ENCODE peak calls at places on chromosomes 12 and 14, in nine cellular contexts. H, X, T, V, W, R, J, S and L are unnamed samples.

GRCh38 chr14:99699071-99699760 is 15.1 kb downstream of the CYP46A1 start:
- DNase-seq in T (no peak), W (no peak), R (no peak), S (no peak), V (peak), X (no peak), J (no peak), H (no peak), L (no peak)

GRCh38 chr14:61553730-61554641 is 141.3 kb upstream of the HIF1A start:
- DNase-seq in X (peak), J (no peak), H (peak), R (no peak), T (no peak), W (no peak), V (no peak), S (peak), L (no peak)

GRCh38 chr12:64147011-64147671 is 75.0 kb downstream of the KICS2 start:
- DNase-seq in J (no peak), X (no peak), S (no peak), R (no peak), W (no peak), H (no peak), V (no peak), T (no peak), L (no peak)

GRCh38 chr12:69987453-69988102 is 162.6 kb downstream of the MYRFL start:
- DNase-seq in W (no peak), R (peak), X (peak), S (peak), V (peak), T (peak), H (peak), J (peak), L (no peak)

GRCh38 chr12:122051231-122051876 is 27.2 kb upstream of the MLXIP start:
- DNase-seq in S (no peak), J (no peak), T (no peak), V (no peak), W (no peak), H (peak), R (peak), X (peak), L (no peak)

GRCh38 chr12:1885605-1886245 is 32.7 kb downstream of the CACNA2D4 start:
- DNase-seq in T (no peak), V (no peak), H (no peak), J (no peak), X (no peak), W (no peak), S (no peak), R (no peak), L (no peak)

GRCh38 chr12:29957835-29958234 is 174.1 kb upstream of the TMTC1 start:
- DNase-seq in W (no peak), J (no peak), V (no peak), H (peak), X (no peak), R (no peak), T (no peak), S (no peak), L (no peak)

GRCh38 chr12:121060149-121061001 is 21.3 kb upstream of the OASL start:
- DNase-seq in J (peak), R (no peak), T (peak), V (peak), S (no peak), X (peak), H (peak), W (peak), L (no peak)

GRCh38 chr12:57803317-57803893 is 15.1 kb downstream of the AVIL start:
- DNase-seq in J (peak), T (peak), X (peak), V (peak), W (peak), S (peak), R (no peak), H (peak), L (no peak)

GRCh38 chr12:88934163-88934747 is 354.0 kb upstream of the KITLG start:
- DNase-seq in W (no peak), S (peak), T (peak), J (no peak), R (no peak), H (peak), V (no peak), X (no peak), L (no peak)

GRCh38 chr12:5047729-5048128 is 4.0 kb downstream of the KCNA5 start:
- DNase-seq in X (no peak), T (no peak), V (no peak), S (no peak), W (no peak), H (no peak), R (no peak), J (no peak), L (no peak)

GRCh38 chr14:71970272-71970671 is 38.0 kb downstream of the RGS6 start:
- DNase-seq in V (no peak), S (no peak), X (no peak), J (no peak), R (no peak), W (no peak), H (no peak), T (no peak), L (no peak)

GRCh38 chr14:71143391-71144290 is 236.4 kb downstream of the PCNX1 start:
- DNase-seq in S (peak), X (no peak), H (peak), V (peak), R (no peak), W (no peak), J (no peak), T (no peak), L (no peak)

GRCh38 chr12:9699898-9700605 is 30.5 kb downstream of the CLEC2D start:
- DNase-seq in S (no peak), W (no peak), V (no peak), H (peak), T (no peak), J (no peak), R (no peak), X (no peak), L (no peak)

GRCh38 chr12:99984271-99985128 is at the start of gene ANKS1B:
- DNase-seq in J (peak), H (peak), S (peak), X (peak), V (no peak), R (peak), W (peak), T (no peak), L (peak)

GRCh38 chr12:26941251-26941650 is 3.0 kb downstream of the FGFR1OP2 start:
- DNase-seq in S (no peak), X (no peak), V (no peak), R (no peak), W (no peak), H (no peak), J (no peak), T (no peak), L (no peak)

GRCh38 chr14:55580401-55581010 is 499 bp downstream of the KTN1 start:
- DNase-seq in R (peak), H (no peak), T (no peak), W (peak), X (peak), J (peak), S (no peak), V (peak), L (peak)

GRCh38 chr12:96719671-96720362 is 187.2 kb upstream of the NEDD1 start:
- DNase-seq in T (no peak), H (peak), V (no peak), X (peak), W (no peak), J (no peak), R (no peak), S (peak), L (no peak)

GRCh38 chr12:91958816-91959215 is 186.8 kb downstream of the BTG1 start:
- DNase-seq in S (no peak), T (no peak), R (no peak), H (peak), W (no peak), J (no peak), V (no peak), X (no peak), L (no peak)

GRCh38 chr12:95880895-95881294 is 22.1 kb downstream of the SNRPF start:
- DNase-seq in V (no peak), T (no peak), W (no peak), S (no peak), J (no peak), R (no peak), X (no peak), H (no peak), L (no peak)

GRCh38 chr14:85688024-85688423 is 158.1 kb downstream of the FLRT2 start:
- DNase-seq in H (peak), X (no peak), S (no peak), V (no peak), T (no peak), W (no peak), R (no peak), J (no peak), L (no peak)

GRCh38 chr12:56836800-56837663 is 73.9 kb downstream of the HSD17B6 start:
- DNase-seq in J (no peak), S (peak), H (peak), W (no peak), T (no peak), X (peak), R (no peak), V (no peak), L (no peak)

GRCh38 chr14:102071283-102071998 is 15.4 kb downstream of the HSP90AA1 start:
- DNase-seq in V (no peak), T (peak), W (no peak), J (no peak), R (no peak), S (no peak), X (peak), H (peak), L (peak)

GRCh38 chr14:91154851-91155625 is 41.2 kb downstream of the DGLUCY start:
- DNase-seq in T (peak), S (peak), X (peak), V (peak), H (peak), J (peak), W (peak), R (peak), L (peak)

GRCh38 chr12:95815635-95816212 is 25.2 kb upstream of the NTN4 start:
- DNase-seq in R (no peak), V (no peak), H (peak), S (peak), J (no peak), T (no peak), X (no peak), W (peak), L (no peak)

GRCh38 chr12:127014079-127014478 is 1252.9 kb upstream of the TMEM132C start:
- DNase-seq in W (no peak), X (no peak), H (no peak), S (no peak), J (no peak), T (no peak), V (no peak), R (no peak), L (no peak)

GRCh38 chr12:48882972-48883304 is 17.3 kb upstream of the RND1 start:
- DNase-seq in J (no peak), R (no peak), T (no peak), V (no peak), S (no peak), H (no peak), W (no peak), X (no peak), L (no peak)

GRCh38 chr12:108360487-108360886 is 21.4 kb upstream of the CMKLR1 start:
- DNase-seq in S (no peak), V (no peak), J (no peak), T (no peak), H (no peak), W (no peak), X (no peak), R (no peak), L (no peak)

GRCh38 chr12:120259418-120260202 is 5.9 kb downstream of the PXN start:
- DNase-seq in J (no peak), S (no peak), T (no peak), H (peak), W (no peak), V (no peak), R (no peak), X (no peak), L (no peak)

GRCh38 chr14:75418779-75419768 is 8.7 kb upstream of the JDP2 start:
- DNase-seq in S (no peak), X (peak), T (peak), V (peak), W (no peak), J (peak), R (no peak), H (no peak), L (no peak)

DNA sequence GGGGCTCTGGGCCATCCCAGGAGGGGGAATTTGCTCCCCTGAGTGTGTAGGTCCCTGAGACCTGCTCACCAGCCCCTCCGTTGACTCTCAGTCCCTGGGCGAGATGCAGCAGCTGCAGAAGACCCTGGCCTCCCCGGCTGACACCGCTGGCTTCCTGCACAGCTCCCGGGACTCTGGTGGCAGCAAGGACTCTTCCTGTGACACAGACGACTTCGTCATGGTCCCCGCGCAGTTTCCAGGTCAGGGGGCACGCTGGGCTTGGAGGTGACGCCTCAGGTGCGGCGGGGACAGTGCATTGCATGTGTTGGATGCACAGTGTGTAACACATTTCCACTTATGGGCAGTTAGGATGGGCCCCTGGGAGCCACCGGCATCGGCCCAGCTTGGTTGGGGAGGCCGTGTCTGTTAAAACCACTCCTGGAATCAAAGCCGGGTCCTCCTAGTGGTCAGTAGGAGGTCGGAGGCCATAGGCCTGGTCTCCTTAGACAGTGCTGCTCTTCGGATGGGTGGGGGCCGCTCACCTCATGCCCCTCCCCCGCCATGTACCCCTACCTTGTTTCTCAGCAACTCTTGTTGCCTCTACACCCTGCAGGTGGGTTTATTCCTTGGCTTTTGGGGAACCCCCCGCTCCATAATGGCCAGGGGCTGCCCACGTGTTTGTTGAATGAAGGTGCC is 17.1 kb upstream of the PUS1 start:
- DNase-seq in W (peak), R (no peak), S (no peak), X (peak), J (no peak), V (no peak), H (no peak), T (no peak), L (no peak)
- TF ChIP-seq CTCF in W (peak), R (no peak), S (no peak), X (no peak), J (no peak), V (no peak), H (peak), T (no peak), L (no peak)

DNA sequence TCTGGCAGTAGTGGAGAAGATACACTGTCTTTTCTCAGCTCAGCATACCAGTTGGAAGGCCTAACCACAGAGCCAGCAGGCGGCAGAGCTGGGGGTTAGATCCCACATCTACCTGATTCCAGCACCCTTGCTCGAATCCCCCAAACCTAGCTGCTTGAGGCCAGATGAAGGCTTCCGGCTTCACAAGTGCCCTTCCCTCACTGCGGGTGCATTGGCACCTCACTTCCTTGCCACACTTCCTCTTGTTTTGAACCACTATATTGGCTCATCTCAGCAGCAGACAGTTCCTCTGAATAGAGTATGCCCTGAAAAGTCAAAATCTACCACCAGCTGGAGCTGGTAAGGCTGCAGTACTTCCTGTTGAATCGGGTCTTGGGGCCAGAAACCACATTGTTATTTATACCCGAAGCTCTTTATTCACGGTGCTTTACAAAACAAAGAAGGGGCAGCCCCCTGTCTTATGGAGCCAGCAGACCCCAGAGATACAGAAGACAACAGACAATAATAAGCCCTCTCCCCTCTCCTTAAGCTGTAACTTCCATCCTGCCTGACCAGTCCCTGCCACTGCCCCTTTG is 233.7 kb downstream of the EFCAB11 start:
- DNase-seq in J (no peak), T (no peak), V (peak), W (peak), H (no peak), X (peak), R (peak), S (no peak), L (peak)
- H3K27ac ChIP-seq in J (no peak), T (no peak), V (peak), W (no peak), H (no peak), X (peak), R (no peak), S (no peak), L (no peak)

GRCh38 chr12:6053541-6053940 is 70.9 kb downstream of the VWF start:
- DNase-seq in H (peak), V (no peak), W (no peak), R (no peak), J (peak), X (no peak), S (no peak), T (no peak), L (no peak)

GRCh38 chr12:6059221-6059620 is 65.2 kb downstream of the VWF start:
- DNase-seq in T (no peak), J (no peak), W (no peak), R (no peak), V (no peak), X (no peak), S (no peak), H (no peak), L (no peak)

GRCh38 chr12:6057693-6058092 is 66.8 kb downstream of the VWF start:
- DNase-seq in R (no peak), H (no peak), J (peak), T (no peak), V (no peak), X (no peak), S (no peak), W (no peak), L (no peak)

GRCh38 chr12:6058481-6059161 is 65.8 kb downstream of the VWF start:
- DNase-seq in R (no peak), W (no peak), S (no peak), H (no peak), X (no peak), T (no peak), V (peak), J (peak), L (no peak)

DNA sequence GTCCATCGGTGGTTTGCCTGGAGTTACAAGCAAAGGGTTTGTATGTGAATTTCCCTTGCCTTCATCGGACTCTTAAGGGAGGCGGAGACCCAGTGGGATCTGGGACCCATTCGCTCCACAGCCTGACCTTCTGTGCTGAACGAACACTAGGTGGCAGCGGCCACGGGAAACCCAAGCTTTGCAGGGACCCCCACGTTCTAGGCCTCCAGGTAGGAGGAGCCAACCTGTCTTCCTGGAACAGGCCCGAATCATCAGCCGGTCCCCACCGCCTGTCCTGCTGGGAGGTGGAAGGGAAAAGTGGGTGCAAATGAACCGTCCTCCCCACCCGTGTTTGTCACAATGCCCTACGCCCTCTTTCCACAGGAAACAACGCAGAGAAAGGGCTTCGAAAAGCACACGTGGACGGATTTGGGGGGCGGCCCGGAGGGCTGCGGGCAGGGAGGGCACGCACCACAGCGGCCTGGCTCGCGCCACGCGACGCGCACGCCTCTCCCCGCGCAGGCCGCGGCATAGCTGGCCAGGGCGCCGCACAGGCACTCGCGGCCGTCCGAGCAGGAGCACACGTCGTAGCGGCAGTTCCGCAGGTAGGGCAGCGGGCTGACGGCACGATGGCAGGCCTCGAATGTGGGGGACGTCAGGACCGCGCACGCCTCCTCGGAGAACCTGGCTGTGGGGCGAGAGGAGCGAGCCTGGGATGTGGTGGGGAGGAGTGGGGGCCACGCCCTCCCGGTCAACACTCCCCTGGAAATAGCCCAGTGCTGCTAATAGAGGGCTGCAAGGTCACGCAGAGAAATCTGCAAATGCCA is 67.9 kb downstream of the VWF start:
- DNase-seq in J (peak), S (no peak), W (peak), X (no peak), H (no peak), V (no peak), R (no peak), T (peak), L (no peak)
- TF ChIP-seq CTCF in J (peak), S (no peak), W (peak), X (no peak), H (no peak), V (no peak), R (peak), T (peak), L (no peak)

DNA sequence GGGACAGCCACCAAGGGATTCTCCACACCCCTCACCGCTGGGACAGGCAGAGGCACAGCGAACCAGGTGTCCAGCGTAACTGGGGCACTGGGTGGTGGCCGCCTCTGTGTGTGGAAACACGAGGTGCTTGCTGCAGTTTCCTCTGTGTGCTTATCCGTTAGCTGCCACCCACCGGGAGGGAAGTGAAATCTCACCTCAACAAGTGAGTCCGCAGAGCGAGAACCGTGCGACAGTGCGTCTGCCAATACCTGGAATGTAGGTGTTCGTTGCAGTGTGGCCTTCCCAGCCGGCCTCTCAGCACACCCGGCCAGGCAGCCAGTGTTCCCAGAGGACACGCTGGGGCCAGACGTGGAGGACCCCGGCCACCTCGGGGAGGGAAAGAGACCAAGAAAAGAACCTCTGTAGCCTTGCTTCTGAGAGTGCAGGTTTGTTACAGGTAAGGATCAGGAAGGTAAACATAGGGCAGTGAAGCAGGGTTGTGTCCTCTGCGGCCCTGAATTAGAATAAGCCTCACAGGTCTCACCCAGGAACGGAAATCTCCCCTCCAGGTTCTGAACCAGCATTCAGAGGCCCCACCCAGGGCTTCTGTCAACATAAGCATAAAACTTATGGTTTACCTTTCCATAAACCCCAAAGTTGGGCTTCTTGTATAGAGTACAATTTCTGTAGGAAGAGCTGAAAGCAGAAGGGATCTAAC is 1.5 kb downstream of the BCL2L14 start:
- DNase-seq in S (no peak), V (peak), T (no peak), H (no peak), W (no peak), R (no peak), X (peak), J (no peak), L (no peak)
- H3K27ac ChIP-seq in S (no peak), V (no peak), T (no peak), H (no peak), W (no peak), R (no peak), X (peak), J (no peak), L (no peak)

DNA sequence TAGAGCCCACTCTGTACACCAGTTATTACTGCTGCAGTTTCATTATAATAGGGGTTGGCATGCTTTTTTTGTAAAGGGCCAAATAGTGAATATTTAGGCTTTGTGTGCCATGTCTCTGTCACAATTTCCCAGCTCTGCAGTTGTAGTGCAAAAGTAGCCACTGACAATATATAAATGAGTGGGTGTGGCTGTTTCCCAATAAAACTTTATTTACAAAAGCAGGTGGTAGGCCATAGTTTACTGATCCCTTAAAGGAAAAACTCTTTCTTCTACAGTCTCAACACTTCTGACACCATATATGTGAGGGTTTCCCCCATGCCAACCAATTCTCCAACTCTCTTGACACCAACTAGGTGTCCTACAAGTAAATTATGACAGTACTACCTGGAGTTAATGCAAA is 110.2 kb upstream of the NAP1L1 start:
- DNase-seq in V (no peak), R (no peak), T (no peak), W (no peak), H (no peak), S (no peak), J (no peak), X (no peak), L (no peak)
- TF ChIP-seq CTCF in V (no peak), R (no peak), T (no peak), W (no peak), H (no peak), S (no peak), J (no peak), X (no peak), L (no peak)